ENCODE peak calls at places on chromosomes 16 and 17, in four cellular contexts. D is neural progenitor cell, B is neuronal stem cell, R is right lobe of liver. F is an unnamed sample.

GRCh38 chr17:39598047-39598481 is 9.7 kb downstream of the NEUROD2 start:
- DNase-seq in D (no peak), R (peak), B (no peak), F (no peak)

GRCh38 chr16:10750793-10751192 is 7.2 kb downstream of the NUBP1 start:
- DNase-seq in R (no peak), B (no peak), D (no peak), F (no peak)

GRCh38 chr16:57892041-57892440 is 78.9 kb downstream of the CNGB1 start:
- DNase-seq in B (no peak), R (no peak), D (no peak), F (no peak)

GRCh38 chr16:83561876-83562275 is 245.9 kb upstream of the HSBP1 start:
- DNase-seq in R (no peak), B (peak), D (peak), F (peak)

GRCh38 chr17:38912221-38912813 is 13.1 kb upstream of the LASP1NB start:
- DNase-seq in R (peak), D (no peak), B (no peak), F (no peak)

GRCh38 chr17:13024526-13025263 is 6.9 kb upstream of the ELAC2 start:
- DNase-seq in D (peak), B (peak), R (peak), F (peak)

GRCh38 chr17:34603974-34604373 is 24.6 kb downstream of the TMEM132E start:
- DNase-seq in R (no peak), D (no peak), B (no peak), F (no peak)

GRCh38 chr17:40980594-40980993 is 3.5 kb downstream of the KRT40 start:
- DNase-seq in D (no peak), R (no peak), B (no peak), F (no peak)

GRCh38 chr17:1153795-1154546 is 25.8 kb downstream of the ABR start:
- DNase-seq in D (peak), B (no peak), R (no peak), F (peak)

GRCh38 chr16:12704492-12705111 is 99.1 kb downstream of the CPPED1 start:
- DNase-seq in B (no peak), D (no peak), R (peak), F (no peak)

GRCh38 chr17:28404812-28405570 is 1.0 kb downstream of the SLC46A1 start:
- DNase-seq in D (no peak), R (peak), B (no peak), F (no peak)

GRCh38 chr16:57192720-57193486 is 6.8 kb downstream of the RSPRY1 start:
- DNase-seq in R (no peak), D (no peak), B (no peak), F (no peak)

GRCh38 chr16:4558026-4558425 is 1.9 kb downstream of the C16orf96 start:
- DNase-seq in B (no peak), R (no peak), D (no peak), F (no peak)

GRCh38 chr17:46742539-46743270 is 75.8 kb downstream of the WNT3 start:
- DNase-seq in B (no peak), R (no peak), D (no peak), F (no peak)

GRCh38 chr17:17840751-17841591 is 4.2 kb upstream of the SREBF1 start:
- DNase-seq in B (no peak), D (peak), R (no peak), F (no peak)

GRCh38 chr17:5607946-5608345 is 23.6 kb upstream of the NLRP1 start:
- DNase-seq in R (no peak), D (no peak), B (no peak), F (no peak)

GRCh38 chr17:58541249-58541648 is 26.8 kb upstream of the MTMR4 start:
- DNase-seq in D (peak), B (no peak), R (no peak), F (no peak)

GRCh38 chr17:76938009-76938408 is 69.8 kb downstream of the MGAT5B start:
- DNase-seq in D (no peak), R (no peak), B (no peak), F (no peak)
- H3K27ac ChIP-seq in D (no peak), R (no peak), B (no peak), F (no peak)

GRCh38 chr17:9360610-9361571 is 214.7 kb downstream of the STX8 start:
- DNase-seq in D (no peak), B (no peak), R (peak), F (peak)
- H3K4me3 ChIP-seq in D (no peak), B (no peak), R (peak), F (no peak)

GRCh38 chr17:15973016-15973415 is 26.5 kb downstream of the ZSWIM7 start:
- DNase-seq in B (no peak), R (no peak), D (no peak), F (no peak)

GRCh38 chr17:15969463-15969862 is 24.5 kb downstream of the ADORA2B start:
- DNase-seq in R (no peak), D (no peak), B (no peak), F (no peak)

GRCh38 chr17:15972497-15972951 is 27.0 kb downstream of the ZSWIM7 start:
- DNase-seq in R (no peak), B (no peak), D (no peak), F (no peak)

GRCh38 chr17:15971882-15972281 is 27.0 kb downstream of the ADORA2B start:
- DNase-seq in D (no peak), B (no peak), R (no peak), F (no peak)

GRCh38 chr17:15971108-15971507 is 26.2 kb downstream of the ADORA2B start:
- DNase-seq in D (no peak), B (no peak), R (no peak), F (no peak)
- H3K27ac ChIP-seq in D (no peak), B (no peak), R (no peak), F (no peak)

GRCh38 chr17:75640556-75641119 is 7.4 kb downstream of the SMIM5 start:
- DNase-seq in R (no peak), B (no peak), D (no peak), F (no peak)

GRCh38 chr17:75642221-75643032 is 9.2 kb downstream of the SMIM5 start:
- DNase-seq in D (no peak), R (no peak), B (no peak), F (no peak)

GRCh38 chr17:75639771-75640555 is 6.7 kb downstream of the SMIM5 start:
- DNase-seq in B (no peak), D (no peak), R (no peak), F (no peak)

GRCh38 chr17:75643033-75644017 is 10.1 kb downstream of the SMIM5 start:
- DNase-seq in B (no peak), R (no peak), D (no peak), F (no peak)

DNA sequence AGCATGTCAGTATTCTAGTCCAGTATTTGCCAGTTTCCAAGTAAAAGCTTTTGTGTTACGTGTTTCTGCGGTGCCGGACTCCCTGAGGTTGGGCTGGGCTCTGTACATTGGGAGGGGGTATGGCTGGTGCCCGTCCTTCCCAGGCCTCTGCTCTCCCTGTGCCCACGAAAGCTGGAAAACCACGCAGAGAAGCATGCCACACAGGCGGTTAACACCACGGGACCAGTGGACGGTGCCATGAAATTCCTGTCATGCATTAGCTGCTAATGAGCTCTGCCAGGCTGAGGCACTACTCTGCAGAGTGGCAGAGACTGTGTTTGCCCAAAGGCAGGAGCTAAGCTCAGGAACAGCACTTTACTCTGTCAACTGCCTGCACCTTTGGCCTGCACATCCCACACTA is 8.1 kb downstream of the SMIM5 start:
- DNase-seq in B (no peak), R (no peak), D (no peak), F (no peak)
- H3K4me3 ChIP-seq in B (no peak), R (no peak), D (no peak), F (no peak)

DNA sequence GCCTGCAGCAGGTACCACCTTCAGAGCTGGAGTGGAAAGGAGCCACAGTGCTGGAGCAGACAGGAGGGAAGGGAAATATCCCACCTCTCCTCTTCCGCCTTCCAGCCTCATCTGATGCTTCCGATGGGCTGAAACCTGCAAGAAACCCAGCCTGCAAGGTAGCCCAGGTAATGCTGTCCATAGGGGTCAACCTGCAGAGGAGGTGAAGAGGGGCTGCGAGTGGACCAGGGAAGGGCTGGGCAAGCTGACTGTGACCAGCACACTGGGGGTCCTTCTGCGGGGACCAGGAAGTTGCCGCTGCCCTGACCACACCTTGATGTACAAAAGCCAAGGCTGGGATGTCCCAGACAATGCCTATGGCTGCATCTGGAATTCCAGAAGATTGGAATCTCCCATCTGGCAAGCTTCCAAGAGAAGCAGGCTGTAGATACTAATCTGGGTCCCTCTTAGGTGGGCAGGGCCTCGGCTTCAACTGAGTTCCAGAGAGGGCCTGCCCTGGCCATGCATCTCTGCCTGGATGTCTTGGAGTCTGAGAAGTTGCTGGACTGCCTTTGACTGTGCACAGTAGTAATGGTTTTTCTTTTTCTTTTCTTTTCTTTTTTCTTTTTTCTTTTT is 5.8 kb downstream of the FOXL1 start:
- DNase-seq in R (no peak), D (no peak), B (no peak), F (no peak)
- H3K27ac ChIP-seq in R (no peak), D (no peak), B (no peak), F (no peak)

F was measured in A673.